ENCODE peak calls at places on chromosomes 6 and 20, in five cellular contexts. T is breast epithelium, K is sigmoid colon, F is tibial nerve, X is gastrocnemius medialis. E is an unnamed sample.

GRCh38 chr6:133673056-133673455 is 215.9 kb upstream of the TCF21 start:
- DNase-seq in T (no peak), K (no peak), F (no peak), X (no peak), E (no peak)

GRCh38 chr6:29656157-29656556 is 735 bp upstream of the MOG start:
- DNase-seq in T (no peak), K (no peak), F (no peak), X (no peak), E (no peak)

GRCh38 chr6:16683524-16684194 is 77.6 kb downstream of the ATXN1 start:
- DNase-seq in T (peak), K (peak), F (no peak), X (peak), E (no peak)

GRCh38 chr6:34412054-34412453 is 13.8 kb downstream of the RPS10 start:
- DNase-seq in T (no peak), K (no peak), F (no peak), X (no peak), E (no peak)

GRCh38 chr6:25107218-25107617 is 171.5 kb upstream of the RIPOR2 start:
- DNase-seq in T (no peak), K (no peak), F (no peak), X (no peak), E (no peak)

GRCh38 chr20:7692478-7692877 is 247.8 kb downstream of the HAO1 start:
- DNase-seq in T (no peak), K (no peak), F (no peak), X (no peak), E (no peak)

GRCh38 chr20:10308652-10309051 is 90.0 kb downstream of the SNAP25 start:
- DNase-seq in T (no peak), K (no peak), F (no peak), X (no peak), E (no peak)

GRCh38 chr6:11710221-11710836 is 68.3 kb downstream of the ADTRP start:
- DNase-seq in T (no peak), K (no peak), F (no peak), X (no peak), E (no peak)

GRCh38 chr20:10596726-10597125 is 77.1 kb downstream of the JAG1 start:
- DNase-seq in T (no peak), K (no peak), F (no peak), X (no peak), E (no peak)

GRCh38 chr6:142510217-142510616 is 208.4 kb downstream of the ADGRG6 start:
- DNase-seq in T (no peak), K (no peak), F (no peak), X (no peak), E (no peak)

GRCh38 chr20:63783970-63784369 is 44.4 kb downstream of the SLC2A4RG start:
- DNase-seq in T (no peak), K (no peak), F (no peak), X (no peak), E (no peak)

GRCh38 chr6:92023410-92023940 is 1395.9 kb downstream of the EPHA7 start:
- DNase-seq in T (no peak), K (no peak), F (no peak), X (no peak), E (no peak)

GRCh38 chr20:60630609-60631008 is 621.5 kb upstream of the CDH4 start:
- DNase-seq in T (no peak), K (no peak), F (no peak), X (no peak), E (no peak)

GRCh38 chr6:15264902-15265761 is 19.3 kb downstream of the JARID2 start:
- DNase-seq in T (no peak), K (no peak), F (no peak), X (peak), E (no peak)

GRCh38 chr6:43717822-43718221 is 30.2 kb upstream of the MRPS18A start:
- DNase-seq in T (no peak), K (peak), F (peak), X (peak), E (no peak)

GRCh38 chr6:5172057-5172683 is 87.0 kb downstream of the PPP1R3G start:
- DNase-seq in T (no peak), K (no peak), F (no peak), X (no peak), E (no peak)

GRCh38 chr6:18117136-18117535 is 5.3 kb downstream of the NHLRC1 start:
- DNase-seq in T (no peak), K (no peak), F (no peak), X (no peak), E (no peak)

GRCh38 chr6:89818977-89819335 is 638 bp downstream of the MDN1 start:
- DNase-seq in T (no peak), K (no peak), F (no peak), X (no peak), E (no peak)

GRCh38 chr20:47872341-47872740 is 87.1 kb upstream of the SULF2 start:
- DNase-seq in T (no peak), K (no peak), F (no peak), X (no peak), E (no peak)

GRCh38 chr6:118786696-118787453 is 107.1 kb upstream of the ASF1A start:
- DNase-seq in T (no peak), K (no peak), F (no peak), X (no peak), E (no peak)

GRCh38 chr20:38665094-38665493 is 59.2 kb upstream of the SLC32A1 start:
- DNase-seq in T (no peak), K (no peak), F (no peak), X (no peak), E (no peak)

GRCh38 chr6:170596426-170596825 is 12.0 kb upstream of the PDCD2 start:
- DNase-seq in T (no peak), K (no peak), F (no peak), X (no peak), E (no peak)

GRCh38 chr6:17842934-17843821 is 136.5 kb upstream of the NUP153 start:
- DNase-seq in T (no peak), K (no peak), F (no peak), X (no peak), E (no peak)

GRCh38 chr20:58888521-58889333 is 36.2 kb downstream of the GNAS start:
- DNase-seq in T (peak), K (peak), F (peak), X (peak), E (peak)

GRCh38 chr20:51400051-51400926 is 142.2 kb downstream of the NFATC2 start:
- DNase-seq in T (no peak), K (no peak), F (no peak), X (no peak), E (no peak)

GRCh38 chr6:141212296-141212695 is 920.4 kb upstream of the GJE1 start:
- DNase-seq in T (no peak), K (no peak), F (no peak), X (no peak), E (no peak)

GRCh38 chr20:2507875-2508630 is 662 bp downstream of the ZNF343 start:
- DNase-seq in T (peak), K (peak), F (no peak), X (no peak), E (no peak)

GRCh38 chr6:166156942-166157341 is 10.7 kb downstream of the TBXT start:
- DNase-seq in T (no peak), K (no peak), F (no peak), X (no peak), E (no peak)

GRCh38 chr6:80522556-80522955 is 416.1 kb downstream of the BCKDHB start:
- DNase-seq in T (no peak), K (no peak), F (no peak), X (no peak), E (no peak)

GRCh38 chr6:68635706-68636513 is 828 bp downstream of the ADGRB3 start:
- DNase-seq in T (no peak), K (peak), F (no peak), X (no peak), E (no peak)

GRCh38 chr6:33116881-33117711 is 41.3 kb downstream of the HLA-DPB1 start:
- DNase-seq in T (no peak), K (no peak), F (no peak), X (no peak), E (no peak)

GRCh38 chr6:80105972-80106417 is 476 bp upstream of the BCKDHB start:
- DNase-seq in T (no peak), K (no peak), F (no peak), X (no peak), E (no peak)

DNA sequence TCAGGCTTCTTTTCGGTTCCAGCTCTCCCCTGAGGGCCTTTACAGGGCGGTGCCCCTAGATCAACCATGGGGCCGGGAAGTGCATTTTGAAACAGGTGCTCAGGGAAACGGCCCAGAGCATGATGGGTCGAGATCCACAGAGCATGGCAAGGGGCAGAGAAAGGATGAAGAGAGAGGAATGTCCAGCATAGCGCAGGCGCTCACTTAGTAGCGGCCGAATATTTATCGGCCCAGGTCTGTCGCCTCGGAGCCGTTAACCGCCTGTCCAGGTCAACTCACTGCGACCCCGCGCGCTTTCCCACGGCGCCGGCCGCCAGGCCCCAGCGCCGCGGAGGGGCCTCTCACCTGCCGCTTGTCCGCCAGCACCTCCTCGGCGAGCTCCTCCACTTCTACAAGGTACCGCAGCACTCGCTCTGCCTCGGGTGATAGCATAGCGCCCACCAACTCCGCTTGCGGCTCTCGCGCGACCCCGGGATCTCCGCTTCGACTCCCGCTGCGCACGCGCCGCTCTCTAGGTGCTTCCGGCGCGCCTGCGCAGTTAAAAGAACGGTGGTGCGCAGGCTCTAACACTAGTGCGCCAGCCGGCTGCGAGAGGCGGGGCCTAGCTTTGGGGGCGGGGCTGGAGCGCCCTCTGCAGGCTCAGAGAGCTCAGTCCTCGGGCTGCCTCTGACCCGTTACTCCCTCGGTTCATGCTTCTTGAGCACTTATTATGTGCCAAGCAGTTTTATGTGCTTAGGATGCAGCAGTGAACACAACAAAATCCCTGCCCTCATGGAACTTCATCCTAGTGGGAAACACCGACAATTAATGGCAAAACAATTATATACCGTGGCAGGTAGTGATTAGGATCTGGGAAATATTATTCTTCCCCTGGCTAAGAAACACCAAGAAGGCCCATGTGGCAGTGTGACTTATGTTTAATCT is at the start of gene PDRG1:
- DNase-seq in T (peak), K (peak), F (peak), X (peak), E (peak)
- TF ChIP-seq POLR2A in T (no peak), K (no peak), F (peak), X (peak), E (peak)

GRCh38 chr6:131980791-131981623 is 29.8 kb upstream of the CCN2 start:
- DNase-seq in T (no peak), K (no peak), F (no peak), X (no peak), E (no peak)
- TF ChIP-seq POLR2A in T (no peak), K (no peak), F (no peak), X (no peak), E (no peak)

DNA sequence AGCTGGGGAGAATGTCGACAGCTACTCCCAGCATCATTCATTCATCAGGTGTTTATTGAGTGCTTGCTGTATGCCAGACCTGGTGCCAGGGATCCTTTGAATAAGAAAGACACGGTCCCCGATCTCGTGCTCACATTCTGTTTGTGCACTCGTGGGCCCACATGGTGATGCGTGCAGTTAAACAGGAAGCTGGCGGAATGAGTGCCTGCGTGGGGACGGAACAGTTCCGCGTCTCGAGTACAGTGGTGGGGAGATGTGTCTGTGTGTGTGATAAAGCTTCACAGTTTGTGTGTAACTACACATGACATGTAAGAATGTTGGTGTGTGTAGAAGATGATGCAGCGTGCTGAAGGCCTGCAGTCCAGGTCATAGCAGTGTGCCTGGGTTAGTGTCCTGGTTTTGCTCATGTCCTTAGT is 6.5 kb downstream of the RBM38 start:
- DNase-seq in T (no peak), K (peak), F (no peak), X (no peak), E (no peak)
- TF ChIP-seq POLR2A in T (no peak), K (no peak), F (no peak), X (no peak), E (no peak)

GRCh38 chr6:27479319-27480182 is 6.6 kb upstream of the ZNF184 start:
- DNase-seq in T (peak), K (peak), F (peak), X (peak), E (peak)
- TF ChIP-seq POLR2A in T (no peak), K (no peak), F (no peak), X (peak), E (no peak)

GRCh38 chr20:5772704-5773103 is 22.5 kb downstream of the SHLD1 start:
- DNase-seq in T (no peak), K (no peak), F (no peak), X (no peak), E (no peak)
- TF ChIP-seq POLR2A in T (no peak), K (no peak), F (no peak), X (no peak), E (no peak)

GRCh38 chr6:149861603-149862423 is 2.3 kb downstream of the LRP11 start:
- DNase-seq in T (no peak), K (no peak), F (no peak), X (no peak), E (no peak)

GRCh38 chr6:149863846-149864577 is at the start of gene LRP11:
- DNase-seq in T (peak), K (peak), F (peak), X (peak), E (peak)

GRCh38 chr6:149864578-149865535 is 698 bp upstream of the LRP11 start:
- DNase-seq in T (peak), K (peak), F (no peak), X (no peak), E (no peak)

GRCh38 chr6:149863596-149863845 is 638 bp downstream of the LRP11 start:
- DNase-seq in T (no peak), K (no peak), F (no peak), X (no peak), E (no peak)

DNA sequence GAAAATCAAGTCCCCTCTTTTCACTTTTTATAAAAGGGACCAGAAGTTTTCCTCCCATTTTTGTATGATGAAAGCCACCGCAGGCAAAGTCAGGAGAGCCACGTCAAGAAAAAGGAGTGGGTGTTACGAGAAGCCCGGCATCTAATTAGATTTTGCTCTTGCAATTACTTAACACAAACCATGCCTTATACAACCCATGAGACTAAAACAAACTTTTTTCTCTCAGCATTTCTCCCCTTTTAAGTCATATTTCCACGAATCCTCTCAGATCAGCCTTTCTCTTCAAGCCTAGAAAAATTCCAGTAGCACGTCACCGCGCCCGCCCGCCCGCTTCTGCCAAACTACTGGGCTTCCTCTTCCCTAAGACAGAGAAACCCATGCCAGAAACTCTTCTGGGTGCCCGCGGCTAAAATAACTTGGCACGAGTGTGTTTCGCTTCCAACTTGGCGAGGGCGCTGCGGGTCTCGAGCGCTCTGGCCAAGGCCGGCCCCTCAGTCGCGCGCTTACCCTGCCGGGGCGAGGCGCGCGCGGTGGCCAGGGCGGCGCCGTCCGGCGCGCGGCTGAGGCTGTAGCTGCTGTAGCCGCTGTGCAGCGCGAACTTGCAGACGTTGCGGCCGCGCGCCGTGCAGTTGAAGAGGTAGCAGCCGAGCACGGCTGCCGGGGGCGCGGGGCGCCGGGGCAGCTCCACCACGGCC is 1.1 kb downstream of the LRP11 start:
- DNase-seq in T (peak), K (peak), F (peak), X (peak), E (peak)
- TF ChIP-seq POLR2A in T (no peak), K (no peak), F (no peak), X (peak), E (peak)

E was measured in H54.